ENCODE peak calls at places on chromosomes 5 and 9, in six cellular contexts. P, U, K, M, S and T are unnamed samples.

GRCh38 chr5:179270581-179271300 is 74.5 kb downstream of the ADAMTS2 start:
- DNase-seq in P (no peak), U (no peak), K (no peak), M (peak; percentile 34), S (no peak), T (no peak)

GRCh38 chr5:59367791-59368394 is 525.6 kb downstream of the PDE4D start:
- DNase-seq in P (peak; percentile 0), U (no peak), K (peak; percentile 10), M (peak; percentile 59), S (no peak), T (peak; percentile 56)

GRCh38 chr9:115118471-115119156 is 657 bp upstream of the TNC start:
- DNase-seq in P (no peak), U (no peak), K (no peak), M (peak; percentile 45), S (peak; percentile 88), T (peak; percentile 92)

GRCh38 chr9:91191443-91192378 is 170.0 kb downstream of the AUH start:
- DNase-seq in P (no peak), U (no peak), K (no peak), M (no peak), S (peak; percentile 64), T (no peak)

GRCh38 chr5:148939676-148940075 is 113.3 kb downstream of the ADRB2 start:
- DNase-seq in P (no peak), U (no peak), K (no peak), M (no peak), S (no peak), T (peak; percentile 84)

GRCh38 chr5:61969347-61969746 is 336.7 kb upstream of the KIF2A start:
- DNase-seq in P (no peak), U (no peak), K (no peak), M (no peak), S (no peak), T (peak; percentile 60)

GRCh38 chr5:6772886-6773285 is 59.7 kb downstream of the TENT4A start:
- DNase-seq in P (no peak), U (no peak), K (no peak), M (no peak), S (no peak), T (peak; percentile 47)

GRCh38 chr5:5490774-5491347 is 68.4 kb downstream of the ICE1 start:
- DNase-seq in P (no peak), U (peak; percentile 69), K (no peak), M (no peak), S (no peak), T (no peak)

GRCh38 chr5:157933005-157933404 is 74.1 kb upstream of the CLINT1 start:
- DNase-seq in P (no peak), U (no peak), K (no peak), M (no peak), S (no peak), T (no peak)

GRCh38 chr9:120733190-120733589 is 18.9 kb upstream of the MEGF9 start:
- DNase-seq in P (no peak), U (no peak), K (no peak), M (no peak), S (no peak), T (no peak)

GRCh38 chr5:137128012-137128411 is 371.1 kb downstream of the SPOCK1 start:
- DNase-seq in P (no peak), U (no peak), K (no peak), M (no peak), S (no peak), T (no peak)